ENCODE peak calls at places on chromosomes 1 and 21, in six cellular contexts. V, N, F, A, S and G are unnamed samples.

GRCh38 chr1:65792671-65793358 is at the start of gene PDE4B:
- DNase-seq in F (no peak), N (no peak), V (no peak), S (peak), A (no peak), G (no peak)

GRCh38 chr1:23751050-23751814 is 8.0 kb downstream of the ELOA start:
- DNase-seq in A (no peak), V (peak), N (no peak), F (no peak), S (peak), G (no peak)

GRCh38 chr1:189654906-189655305 is 822.8 kb downstream of the BRINP3 start:
- DNase-seq in F (no peak), A (no peak), S (no peak), V (no peak), N (no peak), G (no peak)

GRCh38 chr1:193322218-193322617 is 135.8 kb upstream of the B3GALT2 start:
- DNase-seq in V (no peak), N (no peak), A (no peak), S (peak), F (no peak), G (no peak)

GRCh38 chr1:231828182-231828920 is 201.8 kb downstream of the DISC1 start:
- DNase-seq in S (peak), F (no peak), N (no peak), A (no peak), V (peak), G (no peak)

GRCh38 chr1:205775717-205776056 is 405 bp upstream of the RAB29 start:
- DNase-seq in N (no peak), A (no peak), V (no peak), S (peak), F (no peak), G (no peak)

GRCh38 chr1:184002071-184002470 is 35.5 kb downstream of the COLGALT2 start:
- DNase-seq in N (no peak), V (no peak), F (no peak), A (peak), S (peak), G (no peak)

GRCh38 chr1:241391926-241392710 is 35.1 kb upstream of the RGS7 start:
- DNase-seq in A (no peak), N (no peak), S (no peak), F (no peak), V (no peak), G (no peak)

GRCh38 chr1:229986737-229987364 is 80.2 kb upstream of the GALNT2 start:
- DNase-seq in N (no peak), S (no peak), A (no peak), V (no peak), F (no peak), G (no peak)

GRCh38 chr1:115925511-115925910 is 50.8 kb upstream of the SLC22A15 start:
- DNase-seq in A (no peak), N (no peak), V (no peak), F (no peak), S (no peak), G (no peak)

GRCh38 chr1:93255222-93256079 is 74.9 kb downstream of the CCDC18 start:
- DNase-seq in A (no peak), F (no peak), V (no peak), N (no peak), S (no peak), G (no peak)

GRCh38 chr1:2145946-2146835 is 48.4 kb downstream of the FAAP20 start:
- DNase-seq in F (no peak), A (no peak), V (no peak), N (no peak), S (no peak), G (no peak)

GRCh38 chr1:230011333-230012092 is 55.5 kb upstream of the GALNT2 start:
- DNase-seq in A (no peak), N (no peak), F (no peak), V (no peak), S (no peak), G (no peak)

GRCh38 chr1:9691108-9691445 is 39.5 kb downstream of the PIK3CD start:
- DNase-seq in S (no peak), A (no peak), V (no peak), N (no peak), F (no peak), G (no peak)

GRCh38 chr1:224785622-224786021 is 143.9 kb upstream of the DNAH14 start:
- DNase-seq in F (no peak), A (no peak), N (no peak), V (no peak), S (no peak), G (no peak)

GRCh38 chr1:183185941-183186490 is at the start of gene LAMC2:
- DNase-seq in F (no peak), V (peak), A (no peak), S (peak), N (no peak), G (peak)

GRCh38 chr1:93874025-93874651 is 4.9 kb downstream of the DNTTIP2 start:
- DNase-seq in S (peak), A (no peak), V (peak), N (no peak), F (no peak), G (no peak)

GRCh38 chr1:74583365-74583764 is 71.0 kb upstream of the LRRC53 start:
- DNase-seq in A (no peak), N (no peak), F (no peak), V (no peak), S (no peak), G (no peak)

GRCh38 chr1:244269169-244269568 is 182.5 kb downstream of the ADSS2 start:
- DNase-seq in S (no peak), F (no peak), V (no peak), N (no peak), A (no peak), G (no peak)

GRCh38 chr1:63116016-63116415 is 206.4 kb upstream of the FOXD3 start:
- DNase-seq in V (no peak), S (no peak), F (no peak), N (no peak), A (no peak), G (no peak)

GRCh38 chr1:85801520-85801919 is 93.3 kb upstream of the ZNHIT6 start:
- DNase-seq in A (no peak), V (no peak), S (no peak), F (no peak), N (no peak), G (no peak)

GRCh38 chr1:1542766-1543705 is 2.6 kb upstream of the TMEM240 start:
- DNase-seq in F (no peak), V (no peak), S (no peak), N (no peak), A (no peak), G (no peak)

GRCh38 chr21:15221799-15222386 is 157.1 kb upstream of the NRIP1 start:
- DNase-seq in N (no peak), V (peak), S (no peak), A (peak), F (no peak), G (no peak)

GRCh38 chr1:44038876-44039657 is 7.8 kb upstream of the SLC6A9 start:
- DNase-seq in V (no peak), N (no peak), F (no peak), S (no peak), A (no peak), G (no peak)

GRCh38 chr1:2319291-2319690 is 72.1 kb downstream of the MORN1 start:
- DNase-seq in F (no peak), S (no peak), A (no peak), V (no peak), N (no peak), G (no peak)

GRCh38 chr1:46043491-46044017 is 88.9 kb downstream of the PIK3R3 start:
- DNase-seq in V (no peak), A (no peak), S (no peak), F (no peak), N (no peak), G (no peak)

GRCh38 chr1:241640867-241641542 is 836 bp upstream of the CHML start:
- DNase-seq in S (no peak), V (peak), A (no peak), F (no peak), N (no peak), G (no peak)

GRCh38 chr21:46116846-46117585 is 19.1 kb downstream of the COL6A2 start:
- DNase-seq in F (peak), S (no peak), V (no peak), A (peak), N (peak), G (no peak)

GRCh38 chr1:154877370-154877974 is 7.4 kb upstream of the KCNN3 start:
- DNase-seq in A (no peak), V (no peak), N (no peak), F (no peak), S (peak), G (no peak)

GRCh38 chr1:81678779-81679178 is 122.0 kb upstream of the ADGRL2 start:
- DNase-seq in A (no peak), S (no peak), F (no peak), V (no peak), N (no peak), G (no peak)

GRCh38 chr1:6485140-6485936 is 6.1 kb downstream of the PLEKHG5 start:
- DNase-seq in A (no peak), S (peak), F (no peak), N (no peak), V (no peak), G (no peak)

GRCh38 chr1:19177811-19178210 is 32.3 kb downstream of the UBR4 start:
- DNase-seq in N (no peak), S (no peak), A (no peak), F (no peak), V (no peak), G (no peak)
- TF ChIP-seq CTCF in N (no peak), S (no peak), A (no peak), F (no peak), V (no peak), G (no peak)

GRCh38 chr21:28783641-28784185 is 209.0 kb downstream of the LTN1 start:
- DNase-seq in S (no peak), N (no peak), A (no peak), F (no peak), V (no peak), G (no peak)
- TF ChIP-seq POLR2A in S (no peak), N (no peak), A (no peak), F (no peak), V (no peak), G (no peak)

GRCh38 chr21:43597052-43597451 is 62.2 kb downstream of the HSF2BP start:
- DNase-seq in F (no peak), N (no peak), A (no peak), S (no peak), V (no peak), G (no peak)
- TF ChIP-seq CTCF in F (no peak), N (no peak), A (no peak), S (no peak), V (no peak), G (no peak)

GRCh38 chr1:157227700-157228099 is 89.5 kb upstream of the ETV3 start:
- DNase-seq in A (no peak), S (no peak), N (no peak), F (no peak), V (no peak), G (no peak)
- TF ChIP-seq POLR2A in A (no peak), S (no peak), N (no peak), F (no peak), V (no peak), G (no peak)